ENCODE peak calls at places on chromosome 11, in eight cellular contexts. G is cardiac fibroblast, Z is GM12878, P is A549, S is PC-3, C is Peyer's patch, A is OCI-LY7, J is HCT116. M is an unnamed sample.

GRCh38 chr11:134535029-134536025 is 123.3 kb upstream of the B3GAT1 start:
- DNase-seq in G (no peak), Z (no peak), P (no peak), S (no peak), C (peak; percentile 26), A (no peak), J (no peak), M (no peak)

GRCh38 chr11:110093407-110094297 is 460 bp downstream of the ZC3H12C start:
- DNase-seq in G (peak; percentile 80), Z (no peak), P (peak; percentile 59), S (peak; percentile 58), C (peak; percentile 77), A (no peak), J (peak; percentile 15), M (peak; percentile 20)

GRCh38 chr11:3969613-3970012 is 114.1 kb downstream of the STIM1 start:
- DNase-seq in G (no peak), Z (no peak), P (no peak), S (no peak), C (no peak), A (no peak), J (no peak), M (no peak)

GRCh38 chr11:20376162-20376561 is 11.4 kb upstream of the PRMT3 start:
- DNase-seq in G (no peak), Z (no peak), P (no peak), S (no peak), C (no peak), A (no peak), J (no peak), M (no peak)

GRCh38 chr11:62404918-62405317 is 13.9 kb upstream of the SCGB1A1 start:
- DNase-seq in G (no peak), Z (no peak), P (no peak), S (no peak), C (no peak), A (no peak), J (no peak), M (no peak)

GRCh38 chr11:118841469-118842222 is 42.0 kb upstream of the CXCR5 start:
- DNase-seq in G (no peak), Z (peak; percentile 64), P (no peak), S (no peak), C (peak; percentile 73), A (peak; percentile 34), J (no peak), M (no peak)

GRCh38 chr11:77211594-77212251 is 83.7 kb downstream of the MYO7A start:
- DNase-seq in G (no peak), Z (no peak), P (no peak), S (no peak), C (no peak), A (no peak), J (no peak), M (no peak)

GRCh38 chr11:7896026-7896785 is 34.9 kb downstream of the OR10A6 start:
- DNase-seq in G (no peak), Z (no peak), P (no peak), S (no peak), C (no peak), A (no peak), J (no peak), M (no peak)

GRCh38 chr11:63505857-63506528 is at the start of gene LGALS12:
- DNase-seq in G (peak; percentile 95), Z (no peak), P (no peak), S (no peak), C (no peak), A (no peak), J (no peak), M (no peak)

GRCh38 chr11:73655686-73656085 is 9.3 kb downstream of the PLEKHB1 start:
- DNase-seq in G (no peak), Z (no peak), P (no peak), S (no peak), C (no peak), A (no peak), J (no peak), M (no peak)

GRCh38 chr11:28808771-28809170 is 700.6 kb downstream of the METTL15 start:
- DNase-seq in G (no peak), Z (no peak), P (no peak), S (no peak), C (no peak), A (no peak), J (no peak), M (no peak)

GRCh38 chr11:116162541-116163230 is 610.1 kb downstream of the BUD13 start:
- DNase-seq in G (no peak), Z (no peak), P (no peak), S (no peak), C (no peak), A (no peak), J (no peak), M (no peak)

GRCh38 chr11:131704682-131705081 is 334.3 kb downstream of the NTM start:
- DNase-seq in G (no peak), Z (no peak), P (no peak), S (no peak), C (no peak), A (no peak), J (no peak), M (no peak)

GRCh38 chr11:68398870-68399865 is 61.4 kb upstream of the PPP6R3 start:
- DNase-seq in G (peak; percentile 75), Z (no peak), P (no peak), S (no peak), C (no peak), A (no peak), J (no peak), M (no peak)

GRCh38 chr11:116035972-116036371 is 531.8 kb upstream of the CADM1 start:
- DNase-seq in G (no peak), Z (no peak), P (no peak), S (no peak), C (no peak), A (no peak), J (no peak), M (no peak)

GRCh38 chr11:119470316-119471266 is 47.6 kb upstream of the THY1 start:
- DNase-seq in G (peak; percentile 92), Z (no peak), P (no peak), S (peak; percentile 93), C (no peak), A (no peak), J (no peak), M (no peak)

GRCh38 chr11:78429209-78429608 is 11.6 kb upstream of the GAB2 start:
- DNase-seq in G (no peak), Z (no peak), P (no peak), S (no peak), C (no peak), A (no peak), J (no peak), M (no peak)

GRCh38 chr11:78428773-78429172 is 11.2 kb upstream of the GAB2 start:
- DNase-seq in G (no peak), Z (no peak), P (no peak), S (no peak), C (no peak), A (no peak), J (no peak), M (no peak)

GRCh38 chr11:78426845-78427244 is 9.2 kb upstream of the GAB2 start:
- DNase-seq in G (no peak), Z (no peak), P (no peak), S (no peak), C (no peak), A (no peak), J (no peak), M (no peak)

GRCh38 chr11:78428273-78428651 is 10.6 kb upstream of the GAB2 start:
- DNase-seq in G (no peak), Z (no peak), P (no peak), S (no peak), C (no peak), A (no peak), J (no peak), M (no peak)

DNA sequence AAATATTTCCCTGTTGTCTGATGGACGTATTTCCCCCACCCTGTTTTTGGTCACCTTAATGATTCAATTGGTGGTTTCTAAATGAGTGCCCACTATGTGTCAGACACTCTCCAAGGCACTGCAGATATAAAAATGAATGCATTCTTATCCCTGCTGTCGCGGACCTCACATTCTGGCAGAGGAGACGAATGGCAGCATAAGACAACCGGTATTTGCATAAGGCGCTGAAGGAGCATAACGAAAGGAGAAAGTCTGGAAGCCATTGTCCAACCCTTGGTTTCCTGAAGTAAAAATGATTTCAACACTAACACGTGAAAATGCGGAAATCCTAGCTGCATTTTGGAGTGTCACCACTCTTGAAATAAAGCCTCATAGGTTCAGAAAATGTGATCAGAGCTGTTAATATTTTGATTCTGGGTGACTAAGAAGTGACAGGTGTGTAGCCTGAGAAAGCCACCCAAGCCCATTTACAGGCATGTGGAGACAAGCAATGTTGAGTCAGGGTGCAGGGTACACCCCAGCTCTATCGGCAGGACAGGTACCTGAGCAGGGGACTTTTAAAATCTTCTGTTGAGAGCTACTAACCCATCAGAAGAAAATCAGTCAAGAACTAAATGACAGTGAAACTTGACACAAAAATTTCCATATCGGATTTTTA is 10.1 kb upstream of the GAB2 start:
- DNase-seq in G (no peak), Z (no peak), P (no peak), S (no peak), C (no peak), A (no peak), J (no peak), M (no peak)
- H3K4me3 ChIP-seq in G (no peak overlapping the region), Z (peak overlapping the region; percentile 46), P (no peak overlapping the region), S (no peak overlapping the region), C (no peak overlapping the region), A (no peak overlapping the region), J (no peak overlapping the region), M (no peak overlapping the region)

GRCh38 chr11:102114032-102114431 is 3.8 kb downstream of the YAP1 start:
- DNase-seq in G (no peak), Z (no peak), P (peak; percentile 13), S (no peak), C (no peak), A (no peak), J (no peak), M (no peak)

GRCh38 chr11:102118937-102119336 is 8.7 kb downstream of the YAP1 start:
- DNase-seq in G (no peak), Z (no peak), P (peak; percentile 16), S (no peak), C (no peak), A (no peak), J (no peak), M (no peak)

GRCh38 chr11:102117472-102118113 is 7.3 kb downstream of the YAP1 start:
- DNase-seq in G (peak; percentile 37), Z (no peak), P (no peak), S (peak; percentile 75), C (no peak), A (no peak), J (no peak), M (no peak)

GRCh38 chr11:102115557-102115956 is 5.3 kb downstream of the YAP1 start:
- DNase-seq in G (peak; percentile 52), Z (no peak), P (peak; percentile 85), S (peak; percentile 81), C (no peak), A (no peak), J (no peak), M (peak; percentile 47)

GRCh38 chr11:102116453-102117205 is 6.4 kb downstream of the YAP1 start:
- DNase-seq in G (peak; percentile 34), Z (no peak), P (peak; percentile 23), S (no peak), C (no peak), A (no peak), J (no peak), M (no peak)
- H3K4me3 ChIP-seq in G (no peak overlapping the region), Z (no peak overlapping the region), P (peak overlapping the region; percentile 20), S (peak overlapping the region; percentile 41), C (no peak overlapping the region), A (no peak overlapping the region), J (no peak overlapping the region), M (no peak overlapping the region)

GRCh38 chr11:65780770-65781151 is at the start of gene AP5B1:
- DNase-seq in G (peak; percentile 48), Z (no peak), P (peak; percentile 61), S (peak; percentile 85), C (peak; percentile 87), A (peak; percentile 75), J (no peak), M (no peak)
- H3K4me3 ChIP-seq in G (peak within 1 kb of the TSS; percentile 87), Z (peak within 1 kb of the TSS; percentile 80), P (peak within 1 kb of the TSS; percentile 98), S (peak within 1 kb of the TSS; percentile 84), C (peak within 1 kb of the TSS; percentile 96), A (peak within 1 kb of the TSS; percentile 80), J (peak within 1 kb of the TSS; percentile 88), M (peak within 1 kb of the TSS; percentile 93)

GRCh38 chr11:128302425-128303186 is 284.8 kb downstream of the ETS1 start:
- DNase-seq in G (no peak), Z (peak; percentile 82), P (no peak), S (no peak), C (peak; percentile 84), A (peak; percentile 47), J (no peak), M (no peak)
- H3K4me3 ChIP-seq in G (no peak overlapping the region), Z (no peak overlapping the region), P (no peak overlapping the region), S (no peak overlapping the region), C (peak overlapping the region; percentile 20), A (no peak overlapping the region), J (no peak overlapping the region), M (no peak overlapping the region)